ENCODE peak calls at places on chromosomes 11 and 22, in ten cellular contexts. F is colonic mucosa, K is pancreas, Q is heart right ventricle, N is cardiac muscle cell, V is fibroblast of lung, U is endodermal cell, R is uterus, X is right lobe of liver, S is prostate gland. L is an unnamed sample.
A peak's percentile ranks its signal among the peaks of the same experiment; 100 is the strongest.

GRCh38 chr11:65817312-65817814 is 16.4 kb upstream of the SNX32 start:
- DNase-seq in R (no peak), K (no peak), U (no peak), F (no peak), X (no peak), N (peak; percentile 24), S (no peak), V (peak; percentile 20), Q (no peak), L (peak; percentile 23)

GRCh38 chr11:83836883-83837654 is 550.9 kb upstream of the CCDC90B start:
- DNase-seq in S (peak; percentile 8), N (peak; percentile 52), Q (no peak), F (peak; percentile 17), R (no peak), U (peak; percentile 85), X (peak; percentile 61), V (peak; percentile 51), K (no peak), L (peak; percentile 77)

GRCh38 chr11:112448806-112449205 is 188.1 kb upstream of the PLET1 start:
- DNase-seq in F (no peak), K (no peak), S (no peak), R (no peak), V (no peak), U (no peak), N (no peak), X (no peak), Q (no peak), L (no peak)

GRCh38 chr11:112113539-112114457 is 27.1 kb downstream of the SDHD start:
- DNase-seq in S (peak; percentile 10), Q (no peak), R (no peak), N (peak; percentile 76), X (no peak), F (no peak), K (no peak), U (no peak), V (peak; percentile 76), L (peak; percentile 82)

GRCh38 chr11:67054851-67055523 is 1.7 kb upstream of the RHOD start:
- DNase-seq in U (no peak), V (peak; percentile 81), N (peak; percentile 79), K (peak; percentile 93), F (peak; percentile 85), Q (peak; percentile 75), R (no peak), X (no peak), S (no peak), L (peak; percentile 75)

GRCh38 chr22:44625981-44626687 is 75.9 kb upstream of the PRR5 start:
- DNase-seq in Q (peak; percentile 76), V (peak; percentile 51), S (peak; percentile 54), U (peak; percentile 93), F (peak; percentile 71), K (peak; percentile 80), X (peak; percentile 69), N (peak; percentile 70), R (peak; percentile 69), L (peak; percentile 74)

GRCh38 chr11:45168366-45169130 is 22.1 kb downstream of the PRDM11 start:
- DNase-seq in Q (no peak), K (peak; percentile 19), X (no peak), V (no peak), N (no peak), F (no peak), U (no peak), R (no peak), S (no peak), L (no peak)

GRCh38 chr11:108698844-108699642 is 34.2 kb downstream of the DDX10 start:
- DNase-seq in R (no peak), V (no peak), U (no peak), S (no peak), F (no peak), K (no peak), N (no peak), X (no peak), Q (no peak), L (no peak)

GRCh38 chr22:40416636-40417035 is 46.2 kb downstream of the SGSM3 start:
- DNase-seq in V (no peak), K (no peak), Q (no peak), S (no peak), U (no peak), X (no peak), N (no peak), R (no peak), F (no peak), L (no peak)
- TF ChIP-seq CTCF in V (no peak), K (no peak), Q (no peak), S (no peak), U (no peak), X (no peak), N (no peak), R (no peak), F (no peak), L (no peak)

GRCh38 chr11:86475027-86475426 is 100.3 kb downstream of the CCDC81 start:
- DNase-seq in X (no peak), N (no peak), R (no peak), S (no peak), U (no peak), Q (no peak), F (no peak), K (no peak), V (no peak), L (no peak)

GRCh38 chr11:86476109-86476861 is 101.6 kb downstream of the CCDC81 start:
- DNase-seq in U (no peak), R (peak; percentile 49), Q (no peak), X (no peak), K (no peak), F (peak; percentile 49), S (no peak), N (peak; percentile 54), V (no peak), L (no peak)

GRCh38 chr11:86477495-86478155 is 102.9 kb downstream of the CCDC81 start:
- DNase-seq in K (no peak), N (peak; percentile 83), S (no peak), X (no peak), U (no peak), V (no peak), F (no peak), R (peak; percentile 42), Q (no peak), L (no peak)

GRCh38 chr11:86478348-86478747 is 103.7 kb downstream of the CCDC81 start:
- DNase-seq in N (no peak), X (no peak), V (no peak), S (no peak), U (no peak), Q (no peak), F (no peak), R (no peak), K (no peak), L (no peak)

DNA sequence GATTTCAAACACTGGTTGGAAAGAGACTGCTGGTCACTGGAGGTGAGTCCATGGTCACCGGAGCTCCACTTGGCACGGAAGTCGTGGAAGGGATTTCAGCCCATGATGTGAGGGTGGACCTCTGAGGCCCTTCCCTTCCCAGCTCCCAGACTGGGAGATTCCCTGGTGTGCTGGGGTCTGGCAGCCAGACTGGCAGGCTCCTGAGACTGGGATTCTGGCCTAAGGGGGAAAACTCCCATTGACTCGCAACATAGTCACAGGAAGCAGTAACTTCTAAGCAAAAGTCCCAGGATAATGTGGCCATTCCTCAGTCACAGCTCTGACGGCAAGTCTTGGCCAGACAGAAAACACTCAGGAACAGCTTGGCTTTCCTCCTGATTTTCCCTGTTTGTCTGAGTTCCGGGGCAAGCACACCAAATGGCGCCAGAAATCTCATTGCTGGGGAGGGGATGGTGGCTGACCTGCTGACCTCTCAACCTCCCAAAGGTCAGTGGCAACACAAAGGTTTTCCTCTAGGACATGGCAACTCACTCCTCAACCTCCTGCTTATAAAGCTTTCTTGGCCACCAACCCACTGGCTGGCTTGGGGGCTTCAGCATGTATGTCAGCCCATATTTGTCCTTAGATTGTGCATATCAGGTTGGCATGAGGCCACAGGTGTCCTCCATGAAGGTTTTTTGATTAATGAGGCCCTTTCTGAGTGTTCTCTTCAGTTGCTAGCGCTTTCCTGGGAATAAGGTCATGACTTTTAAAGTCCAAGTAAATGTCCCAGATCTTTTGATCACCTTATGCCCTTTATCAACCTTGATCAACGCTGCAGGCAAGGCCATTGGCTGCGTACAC is 99.5 kb downstream of the CCDC81 start:
- DNase-seq in U (no peak), V (no peak), X (no peak), N (no peak), K (no peak), Q (peak; percentile 42), F (no peak), S (no peak), R (peak; percentile 56), L (no peak)
- H3K4me1 ChIP-seq in U (no peaks in the 10 kb centered on the region), V (peaks cover 11% of the 10 kb centered on the region), X (peaks cover 5% of the 10 kb centered on the region), N (peaks cover 3% of the 10 kb centered on the region), K (peaks cover 4% of the 10 kb centered on the region), Q (peaks cover 46% of the 10 kb centered on the region), F (no peaks in the 10 kb centered on the region), S (no peaks in the 10 kb centered on the region), R (no peaks in the 10 kb centered on the region), L (no peaks in the 10 kb centered on the region)

DNA sequence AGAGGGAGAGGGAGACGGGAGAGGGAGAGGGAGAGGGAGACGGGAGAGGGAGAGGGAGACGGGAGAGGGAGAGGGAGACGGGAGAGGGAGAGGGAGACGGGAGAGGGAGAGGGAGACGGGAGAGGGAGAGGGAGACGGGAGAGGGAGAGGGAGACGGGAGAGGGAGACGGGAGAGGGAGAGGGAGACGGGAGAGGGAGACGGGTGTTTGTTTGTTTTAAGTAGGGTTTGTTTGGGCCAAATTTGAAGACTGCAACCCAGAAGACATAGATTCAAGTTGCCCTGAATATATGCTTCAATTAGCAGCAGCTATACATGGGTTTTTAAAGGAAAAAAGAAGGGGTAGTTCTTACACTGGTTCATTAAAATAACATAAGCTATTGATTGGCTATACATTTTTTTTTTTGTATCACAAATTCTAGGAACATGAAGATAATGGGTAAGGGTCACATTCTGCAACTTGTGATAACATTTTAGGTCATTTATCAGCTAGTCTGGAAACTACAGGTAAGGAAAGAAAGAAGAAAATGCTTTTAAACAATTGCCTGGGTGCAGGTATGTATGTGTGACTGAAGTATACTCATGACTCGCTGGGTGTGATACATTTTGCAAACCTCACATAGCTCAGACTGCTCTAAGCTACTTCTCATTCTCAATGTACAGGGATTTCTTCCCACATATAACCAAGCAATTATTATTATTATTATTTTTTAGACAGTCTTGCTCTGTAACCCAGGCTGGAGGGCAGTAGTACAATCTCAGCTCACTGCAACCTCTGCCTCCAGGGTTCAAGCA is 67.3 kb downstream of the MCHR1 start:
- DNase-seq in N (no peak), U (no peak), K (no peak), S (no peak), V (no peak), F (no peak), Q (no peak), X (no peak), R (no peak), L (no peak)
- H3K4me3 ChIP-seq in N (no peak overlapping the region), U (no peak overlapping the region), K (no peak overlapping the region), S (no peak overlapping the region), V (no peak overlapping the region), F (no peak overlapping the region), Q (no peak overlapping the region), X (no peak overlapping the region), R (no peak overlapping the region), L (no peak overlapping the region)

GRCh38 chr11:1304376-1304775 is 5.1 kb downstream of the TOLLIP start:
- DNase-seq in N (no peak), V (no peak), F (peak; percentile 67), S (no peak), X (peak; percentile 89), R (no peak), Q (no peak), U (no peak), K (peak; percentile 83), L (no peak)

GRCh38 chr11:1302461-1303073 is 6.9 kb downstream of the TOLLIP start:
- DNase-seq in V (no peak), K (peak; percentile 84), U (peak; percentile 35), Q (no peak), S (no peak), F (peak; percentile 14), X (peak; percentile 89), N (no peak), R (no peak), L (no peak)

GRCh38 chr11:1303973-1304372 is 5.5 kb downstream of the TOLLIP start:
- DNase-seq in K (peak; percentile 75), S (peak; percentile 58), F (no peak), X (peak; percentile 64), V (peak; percentile 20), U (peak; percentile 30), Q (peak; percentile 21), R (peak; percentile 15), N (peak; percentile 17), L (no peak)

GRCh38 chr11:1302041-1302460 is 7.4 kb downstream of the TOLLIP start:
- DNase-seq in X (peak; percentile 52), V (no peak), N (no peak), U (peak; percentile 29), Q (no peak), S (no peak), K (peak; percentile 74), R (no peak), F (peak; percentile 22), L (no peak)

GRCh38 chr11:1303196-1303821 is 6.1 kb downstream of the TOLLIP start:
- DNase-seq in N (no peak), F (no peak), R (no peak), V (no peak), U (peak; percentile 79), Q (peak; percentile 10), K (peak; percentile 85), X (peak; percentile 76), S (no peak), L (no peak)
- TF ChIP-seq CTCF in N (peak; percentile 14), F (no peak), R (no peak), V (no peak), U (peak; percentile 64), Q (no peak), K (peak; percentile 10), X (peak; percentile 60), S (peak; percentile 31), L (no peak)

L was measured in A673.